ENCODE peak calls at places on chromosomes 13 and 19, in eight cellular contexts. One of them, this sample, is unnamed.

GRCh38 chr13:34179481-34179880 is 361.5 kb downstream of the RFC3 start:
- DNase-seq in AG08396: no peak
- DNase-seq in activated naive CD4-positive, alpha-beta T cell: no peak
- DNase-seq in naive thymus-derived CD8-positive, alpha-beta T cell: no peak
- DNase-seq in neural progenitor cell: peak
- DNase-seq in HFF-Myc: no peak
- DNase-seq in SW 1271: no peak
- DNase-seq in left kidney: peak
- DNase-seq in this sample: no peak

GRCh38 chr19:46728693-46729339 is 11.9 kb upstream of the PRKD2 start:
- DNase-seq in left kidney: peak
- DNase-seq in activated naive CD4-positive, alpha-beta T cell: peak
- DNase-seq in AG08396: peak
- DNase-seq in naive thymus-derived CD8-positive, alpha-beta T cell: peak
- DNase-seq in neural progenitor cell: peak
- DNase-seq in HFF-Myc: no peak
- DNase-seq in SW 1271: no peak
- DNase-seq in this sample: no peak

GRCh38 chr13:33322474-33322827 is 36.9 kb upstream of the STARD13 start:
- DNase-seq in activated naive CD4-positive, alpha-beta T cell: no peak
- DNase-seq in HFF-Myc: no peak
- DNase-seq in SW 1271: no peak
- DNase-seq in left kidney: no peak
- DNase-seq in AG08396: peak
- DNase-seq in naive thymus-derived CD8-positive, alpha-beta T cell: no peak
- DNase-seq in neural progenitor cell: no peak
- DNase-seq in this sample: no peak

GRCh38 chr19:3319643-3320353 is 46.6 kb upstream of the NFIC start:
- DNase-seq in AG08396: no peak
- DNase-seq in activated naive CD4-positive, alpha-beta T cell: no peak
- DNase-seq in left kidney: no peak
- DNase-seq in HFF-Myc: no peak
- DNase-seq in naive thymus-derived CD8-positive, alpha-beta T cell: no peak
- DNase-seq in neural progenitor cell: no peak
- DNase-seq in SW 1271: no peak
- DNase-seq in this sample: no peak

GRCh38 chr19:45346449-45346848 is 5.9 kb downstream of the KLC3 start:
- DNase-seq in HFF-Myc: no peak
- DNase-seq in SW 1271: no peak
- DNase-seq in AG08396: no peak
- DNase-seq in naive thymus-derived CD8-positive, alpha-beta T cell: no peak
- DNase-seq in activated naive CD4-positive, alpha-beta T cell: no peak
- DNase-seq in left kidney: peak
- DNase-seq in neural progenitor cell: peak
- DNase-seq in this sample: no peak

GRCh38 chr19:1777149-1777548 is 23.8 kb downstream of the ONECUT3 start:
- DNase-seq in naive thymus-derived CD8-positive, alpha-beta T cell: no peak
- DNase-seq in neural progenitor cell: no peak
- DNase-seq in SW 1271: no peak
- DNase-seq in left kidney: no peak
- DNase-seq in AG08396: no peak
- DNase-seq in activated naive CD4-positive, alpha-beta T cell: no peak
- DNase-seq in HFF-Myc: no peak
- DNase-seq in this sample: no peak

GRCh38 chr19:8631425-8631819 is 989 bp downstream of the NFILZ start:
- DNase-seq in AG08396: peak
- DNase-seq in HFF-Myc: no peak
- DNase-seq in activated naive CD4-positive, alpha-beta T cell: no peak
- DNase-seq in SW 1271: no peak
- DNase-seq in naive thymus-derived CD8-positive, alpha-beta T cell: no peak
- DNase-seq in left kidney: peak
- DNase-seq in neural progenitor cell: peak
- DNase-seq in this sample: no peak

GRCh38 chr13:84706004-84706710 is 823.9 kb upstream of the SLITRK1 start:
- DNase-seq in neural progenitor cell: no peak
- DNase-seq in AG08396: no peak
- DNase-seq in SW 1271: no peak
- DNase-seq in HFF-Myc: no peak
- DNase-seq in naive thymus-derived CD8-positive, alpha-beta T cell: no peak
- DNase-seq in left kidney: peak
- DNase-seq in activated naive CD4-positive, alpha-beta T cell: no peak
- DNase-seq in this sample: no peak

GRCh38 chr19:10692673-10693264 is 8.5 kb upstream of the QTRT1 start:
- DNase-seq in AG08396: no peak
- DNase-seq in HFF-Myc: no peak
- DNase-seq in SW 1271: no peak
- DNase-seq in naive thymus-derived CD8-positive, alpha-beta T cell: no peak
- DNase-seq in left kidney: no peak
- DNase-seq in neural progenitor cell: no peak
- DNase-seq in activated naive CD4-positive, alpha-beta T cell: no peak
- DNase-seq in this sample: no peak

GRCh38 chr13:110683203-110683883 is 22.6 kb downstream of the CARS2 start:
- DNase-seq in SW 1271: no peak
- DNase-seq in activated naive CD4-positive, alpha-beta T cell: no peak
- DNase-seq in neural progenitor cell: no peak
- DNase-seq in naive thymus-derived CD8-positive, alpha-beta T cell: peak
- DNase-seq in left kidney: peak
- DNase-seq in AG08396: no peak
- DNase-seq in HFF-Myc: no peak
- DNase-seq in this sample: no peak

GRCh38 chr19:20273951-20274578 is 107.1 kb downstream of the ZNF486 start:
- DNase-seq in naive thymus-derived CD8-positive, alpha-beta T cell: no peak
- DNase-seq in SW 1271: no peak
- DNase-seq in activated naive CD4-positive, alpha-beta T cell: no peak
- DNase-seq in AG08396: no peak
- DNase-seq in neural progenitor cell: no peak
- DNase-seq in left kidney: no peak
- DNase-seq in HFF-Myc: no peak
- DNase-seq in this sample: no peak

GRCh38 chr19:17605761-17606745 is 50.6 kb downstream of the COLGALT1 start:
- DNase-seq in AG08396: peak
- DNase-seq in left kidney: peak
- DNase-seq in activated naive CD4-positive, alpha-beta T cell: peak
- DNase-seq in HFF-Myc: peak
- DNase-seq in naive thymus-derived CD8-positive, alpha-beta T cell: peak
- DNase-seq in neural progenitor cell: peak
- DNase-seq in SW 1271: peak
- DNase-seq in this sample: no peak

GRCh38 chr13:93991569-93991968 is 487.9 kb downstream of the DCT start:
- DNase-seq in neural progenitor cell: no peak
- DNase-seq in activated naive CD4-positive, alpha-beta T cell: no peak
- DNase-seq in naive thymus-derived CD8-positive, alpha-beta T cell: no peak
- DNase-seq in HFF-Myc: no peak
- DNase-seq in SW 1271: no peak
- DNase-seq in left kidney: no peak
- DNase-seq in AG08396: no peak
- DNase-seq in this sample: no peak

GRCh38 chr19:58559275-58560006 is 1.0 kb upstream of the UBE2M start:
- DNase-seq in HFF-Myc: peak
- DNase-seq in activated naive CD4-positive, alpha-beta T cell: no peak
- DNase-seq in left kidney: peak
- DNase-seq in naive thymus-derived CD8-positive, alpha-beta T cell: no peak
- DNase-seq in neural progenitor cell: peak
- DNase-seq in SW 1271: no peak
- DNase-seq in AG08396: peak
- DNase-seq in this sample: no peak

GRCh38 chr19:29881386-29881785 is 60.7 kb upstream of the URI1 start:
- DNase-seq in naive thymus-derived CD8-positive, alpha-beta T cell: no peak
- DNase-seq in left kidney: no peak
- DNase-seq in activated naive CD4-positive, alpha-beta T cell: no peak
- DNase-seq in HFF-Myc: no peak
- DNase-seq in AG08396: peak
- DNase-seq in SW 1271: no peak
- DNase-seq in neural progenitor cell: no peak
- DNase-seq in this sample: no peak

GRCh38 chr13:26759156-26759906 is 1.3 kb downstream of the GPR12 start:
- DNase-seq in neural progenitor cell: peak
- DNase-seq in activated naive CD4-positive, alpha-beta T cell: no peak
- DNase-seq in AG08396: no peak
- DNase-seq in SW 1271: no peak
- DNase-seq in naive thymus-derived CD8-positive, alpha-beta T cell: no peak
- DNase-seq in left kidney: peak
- DNase-seq in HFF-Myc: no peak
- DNase-seq in this sample: peak

GRCh38 chr13:51632643-51633357 is 48.5 kb downstream of the WDFY2 start:
- DNase-seq in naive thymus-derived CD8-positive, alpha-beta T cell: no peak
- DNase-seq in HFF-Myc: no peak
- DNase-seq in neural progenitor cell: peak
- DNase-seq in left kidney: peak
- DNase-seq in AG08396: no peak
- DNase-seq in SW 1271: no peak
- DNase-seq in activated naive CD4-positive, alpha-beta T cell: no peak
- DNase-seq in this sample: no peak

GRCh38 chr13:114324334-114324733 is 10.0 kb downstream of the CHAMP1 start:
- DNase-seq in naive thymus-derived CD8-positive, alpha-beta T cell: no peak
- DNase-seq in HFF-Myc: no peak
- DNase-seq in activated naive CD4-positive, alpha-beta T cell: no peak
- DNase-seq in left kidney: no peak
- DNase-seq in SW 1271: no peak
- DNase-seq in AG08396: no peak
- DNase-seq in neural progenitor cell: no peak
- DNase-seq in this sample: no peak

GRCh38 chr13:78827471-78827870 is 168.5 kb upstream of the OBI1 start:
- DNase-seq in left kidney: no peak
- DNase-seq in AG08396: no peak
- DNase-seq in neural progenitor cell: peak
- DNase-seq in naive thymus-derived CD8-positive, alpha-beta T cell: no peak
- DNase-seq in activated naive CD4-positive, alpha-beta T cell: no peak
- DNase-seq in HFF-Myc: no peak
- DNase-seq in SW 1271: no peak
- DNase-seq in this sample: no peak

GRCh38 chr19:18131841-18132596 is 20.9 kb upstream of the PIK3R2 start:
- DNase-seq in left kidney: no peak
- DNase-seq in HFF-Myc: no peak
- DNase-seq in neural progenitor cell: peak
- DNase-seq in SW 1271: no peak
- DNase-seq in AG08396: no peak
- DNase-seq in activated naive CD4-positive, alpha-beta T cell: no peak
- DNase-seq in naive thymus-derived CD8-positive, alpha-beta T cell: no peak
- DNase-seq in this sample: no peak

GRCh38 chr13:79434578-79434977 is 28.5 kb upstream of the RBM26 start:
- DNase-seq in SW 1271: no peak
- DNase-seq in AG08396: peak
- DNase-seq in left kidney: no peak
- DNase-seq in HFF-Myc: peak
- DNase-seq in neural progenitor cell: no peak
- DNase-seq in activated naive CD4-positive, alpha-beta T cell: no peak
- DNase-seq in naive thymus-derived CD8-positive, alpha-beta T cell: no peak
- DNase-seq in this sample: no peak